ENCODE peak calls at places on chromosome 11, in four cellular contexts. C is endothelial cell of umbilical vein, G is neuronal stem cell, X is A549. F is an unnamed sample.

GRCh38 chr11:69992943-69993694 is 85.0 kb upstream of the ANO1 start:
- DNase-seq in C (no peak), X (no peak), G (no peak), F (peak)

GRCh38 chr11:55726715-55727324 is 46.4 kb upstream of the OR5D13 start:
- DNase-seq in C (no peak), X (no peak), G (no peak), F (no peak)

GRCh38 chr11:109939176-109939810 is 153.9 kb upstream of the ZC3H12C start:
- DNase-seq in X (peak), G (peak), C (peak), F (no peak)

GRCh38 chr11:66932543-66932942 is 25.6 kb downstream of the PC start:
- DNase-seq in G (no peak), X (no peak), C (no peak), F (no peak)

GRCh38 chr11:78841451-78842060 is 266.9 kb upstream of the NARS2 start:
- DNase-seq in G (no peak), C (no peak), X (no peak), F (no peak)

GRCh38 chr11:44066732-44067131 is 662 bp downstream of the ACCS start:
- DNase-seq in G (no peak), C (peak), X (no peak), F (peak)

GRCh38 chr11:111000400-111001090 is 245.0 kb upstream of the POU2AF2 start:
- DNase-seq in X (no peak), C (no peak), G (no peak), F (no peak)

GRCh38 chr11:92317222-92317621 is 92.6 kb downstream of the FAT3 start:
- DNase-seq in X (no peak), G (no peak), C (no peak), F (no peak)

GRCh38 chr11:106998644-106999043 is 19.6 kb downstream of the GUCY1A2 start:
- DNase-seq in X (no peak), C (no peak), G (no peak), F (no peak)

GRCh38 chr11:114317738-114318137 is 21.5 kb downstream of the NNMT start:
- DNase-seq in G (peak), X (no peak), C (peak), F (peak)

GRCh38 chr11:32173435-32173834 is 82.6 kb downstream of the RCN1 start:
- DNase-seq in X (peak), C (peak), G (peak), F (peak)

GRCh38 chr11:85941380-85941973 is 86.3 kb downstream of the CCDC83 start:
- DNase-seq in X (peak), G (peak), C (peak), F (peak)

GRCh38 chr11:32109596-32109995 is 18.7 kb downstream of the RCN1 start:
- DNase-seq in C (no peak), X (no peak), G (no peak), F (no peak)

GRCh38 chr11:22208151-22208858 is 15.4 kb downstream of the ANO5 start:
- DNase-seq in C (no peak), G (no peak), X (no peak), F (no peak)

GRCh38 chr11:45234306-45235006 is 51.7 kb downstream of the SYT13 start:
- DNase-seq in C (no peak), X (no peak), G (no peak), F (peak)

DNA sequence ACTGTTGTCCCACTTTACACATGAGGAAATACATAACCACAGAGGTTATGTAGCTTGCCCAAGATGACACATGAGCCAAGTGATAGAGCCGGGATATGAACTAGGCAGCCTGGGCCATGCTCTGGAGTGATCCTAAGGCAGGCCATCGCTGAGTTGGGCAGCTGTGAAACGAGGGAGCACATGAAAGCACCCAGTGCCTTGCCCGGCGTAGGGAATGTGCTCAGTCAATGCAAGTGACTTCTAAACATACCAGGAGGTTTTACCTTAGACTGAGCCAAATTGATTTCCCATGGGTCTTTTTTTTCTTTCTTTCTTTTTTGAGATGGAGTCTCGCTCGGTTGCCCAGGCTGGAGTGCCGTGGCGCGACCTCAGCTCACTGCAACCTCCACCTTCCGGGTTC is 10.5 kb downstream of the GRIK4 start:
- DNase-seq in X (no peak), C (no peak), G (no peak), F (no peak)
- H3K4me2 ChIP-seq in X (no peak), C (no peak), G (no peak), F (no peak)

DNA sequence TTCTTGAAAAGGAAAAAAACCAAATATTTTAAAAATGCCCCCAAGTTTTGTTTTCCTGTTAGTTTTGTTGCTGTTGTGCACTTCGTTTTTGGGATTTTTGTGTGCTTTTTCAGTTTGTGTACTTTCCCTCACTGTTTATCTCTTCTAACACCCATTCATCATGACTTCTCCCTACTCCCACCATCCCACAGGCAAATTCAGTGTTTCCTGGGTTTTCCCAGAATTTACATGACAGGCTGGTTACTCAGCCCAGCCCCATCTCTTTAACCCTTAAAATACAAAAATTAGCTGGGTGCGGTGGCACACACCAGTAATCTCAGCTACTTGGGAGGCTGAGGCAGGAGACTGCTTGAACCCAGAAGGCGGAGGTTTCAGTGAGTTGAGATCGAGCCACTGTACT is 15.5 kb downstream of the TMEM123 start:
- DNase-seq in G (no peak), C (no peak), X (no peak), F (no peak)
- H3K4me2 ChIP-seq in G (no peak), C (no peak), X (no peak), F (no peak)

DNA sequence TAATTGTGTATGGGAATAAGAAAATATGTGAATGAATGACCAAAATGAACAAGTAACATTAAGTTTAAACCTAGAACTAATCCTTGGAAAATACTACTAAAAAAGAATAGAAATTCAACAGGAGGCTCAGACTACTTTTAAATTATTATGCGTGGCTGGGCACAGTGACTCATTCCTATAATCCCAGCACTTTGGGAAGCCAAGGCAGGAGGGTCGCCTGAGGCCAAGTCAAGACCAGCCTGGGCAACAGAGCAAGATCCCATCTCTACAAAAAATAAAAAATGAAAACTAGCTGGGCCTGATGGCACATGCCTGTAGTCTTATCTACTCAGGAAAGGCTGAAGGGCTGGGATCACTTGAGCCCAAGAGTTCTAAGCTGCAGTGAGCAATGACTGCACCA is 85.4 kb upstream of the CLNS1A start:
- DNase-seq in C (no peak), G (no peak), X (no peak), F (no peak)
- H3K4me2 ChIP-seq in C (no peak), G (no peak), X (no peak), F (no peak)

DNA sequence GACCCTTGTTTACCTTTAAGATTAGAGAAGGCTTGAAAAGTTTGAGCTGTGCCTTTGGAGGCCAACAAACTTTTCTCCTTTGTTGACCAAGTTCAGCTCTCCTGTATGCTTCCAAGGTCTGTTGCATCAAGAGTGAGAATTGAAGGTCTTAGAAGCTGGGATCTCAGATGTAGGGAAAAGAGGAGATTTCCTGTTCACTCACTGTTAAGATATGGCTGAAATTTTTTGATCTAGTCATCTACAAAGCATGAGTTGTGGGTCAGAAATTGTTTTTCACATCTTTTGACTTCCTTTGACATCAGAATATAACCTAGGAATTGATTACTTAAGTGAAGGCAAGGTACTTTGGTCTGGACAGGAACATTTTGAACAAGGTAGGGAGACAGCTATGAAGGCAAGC is 12.1 kb downstream of the OR51B4 start:
- DNase-seq in G (no peak), C (no peak), X (no peak), F (peak)
- H3K4me2 ChIP-seq in G (no peak), C (no peak), X (no peak), F (no peak)

GRCh38 chr11:134071306-134071705 is 2.4 kb downstream of the JAM3 start:
- DNase-seq in X (no peak), C (no peak), G (no peak), F (no peak)

GRCh38 chr11:134071766-134072403 is 3.0 kb downstream of the JAM3 start:
- DNase-seq in G (no peak), C (no peak), X (no peak), F (no peak)

GRCh38 chr11:134074346-134074745 is 5.5 kb downstream of the JAM3 start:
- DNase-seq in G (no peak), C (peak), X (no peak), F (no peak)

GRCh38 chr11:134069996-134070845 is 1.3 kb downstream of the JAM3 start:
- DNase-seq in C (no peak), G (no peak), X (no peak), F (no peak)

DNA sequence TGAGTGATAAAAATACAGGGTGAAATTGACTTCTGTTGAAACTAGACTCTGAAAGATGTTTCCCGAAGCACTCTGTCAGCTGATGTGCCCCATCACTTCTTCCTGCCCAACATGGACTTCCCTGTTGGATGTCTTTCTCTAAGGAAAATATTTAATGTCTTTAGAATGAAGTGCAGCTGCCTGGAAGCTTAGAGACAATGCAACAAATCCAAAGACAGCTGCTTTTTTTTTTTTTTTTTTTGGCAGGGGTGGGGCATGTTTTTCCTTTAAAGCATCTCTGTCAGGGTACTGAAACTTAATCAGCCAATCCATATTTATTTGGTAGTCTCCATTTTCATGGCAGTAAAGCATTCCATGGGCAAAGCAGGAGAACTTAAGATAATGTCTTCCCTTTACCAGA is 5.9 kb downstream of the JAM3 start:
- DNase-seq in C (no peak), G (no peak), X (no peak), F (no peak)
- H3K4me2 ChIP-seq in C (no peak), G (no peak), X (no peak), F (no peak)

DNA sequence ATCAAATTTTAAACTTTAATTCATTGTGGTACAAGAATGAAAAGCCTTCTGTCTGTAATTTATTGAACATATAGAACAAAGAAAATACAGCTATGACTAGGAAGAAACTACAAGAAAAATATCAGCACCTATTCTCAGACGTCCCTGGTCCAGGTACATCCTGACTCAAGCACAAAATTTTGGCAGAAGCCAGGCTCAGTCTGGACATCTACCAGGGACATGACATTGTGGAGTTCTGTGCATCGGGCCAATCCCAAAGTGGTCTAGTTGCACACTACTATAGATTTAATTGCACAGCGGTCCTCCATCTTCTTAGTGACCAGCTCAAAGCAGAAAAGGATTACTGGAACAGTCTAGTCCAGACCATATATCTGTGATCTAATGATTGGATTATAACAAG is 15.7 kb upstream of the CD59 start:
- DNase-seq in G (no peak), C (no peak), X (no peak), F (no peak)
- H3K4me2 ChIP-seq in G (no peak), C (no peak), X (no peak), F (no peak)

GRCh38 chr11:64351136-64351631 is 7.8 kb upstream of the RPS6KA4 start:
- DNase-seq in X (no peak), G (no peak), C (no peak), F (no peak)
- H3K4me2 ChIP-seq in X (no peak), G (no peak), C (no peak), F (no peak)

GRCh38 chr11:4994551-4994950 is at the start of gene OR51L1:
- DNase-seq in C (no peak), X (no peak), G (no peak), F (no peak)

GRCh38 chr11:4991066-4991465 is 3.6 kb upstream of the OR51L1 start:
- DNase-seq in C (no peak), G (no peak), X (no peak), F (no peak)
- H3K4me2 ChIP-seq in C (no peak), G (no peak), X (no peak), F (no peak)

GRCh38 chr11:46722566-46723358 is 3.7 kb downstream of the F2 start:
- DNase-seq in G (no peak), X (no peak), C (no peak), F (peak)

GRCh38 chr11:46719543-46720218 is 668 bp downstream of the F2 start:
- DNase-seq in C (no peak), G (no peak), X (no peak), F (peak)

GRCh38 chr11:46719048-46719542 is at the start of gene F2:
- DNase-seq in C (no peak), X (no peak), G (no peak), F (peak)

GRCh38 chr11:46721286-46721685 is 2.3 kb downstream of the F2 start:
- DNase-seq in X (no peak), C (no peak), G (no peak), F (peak)

DNA sequence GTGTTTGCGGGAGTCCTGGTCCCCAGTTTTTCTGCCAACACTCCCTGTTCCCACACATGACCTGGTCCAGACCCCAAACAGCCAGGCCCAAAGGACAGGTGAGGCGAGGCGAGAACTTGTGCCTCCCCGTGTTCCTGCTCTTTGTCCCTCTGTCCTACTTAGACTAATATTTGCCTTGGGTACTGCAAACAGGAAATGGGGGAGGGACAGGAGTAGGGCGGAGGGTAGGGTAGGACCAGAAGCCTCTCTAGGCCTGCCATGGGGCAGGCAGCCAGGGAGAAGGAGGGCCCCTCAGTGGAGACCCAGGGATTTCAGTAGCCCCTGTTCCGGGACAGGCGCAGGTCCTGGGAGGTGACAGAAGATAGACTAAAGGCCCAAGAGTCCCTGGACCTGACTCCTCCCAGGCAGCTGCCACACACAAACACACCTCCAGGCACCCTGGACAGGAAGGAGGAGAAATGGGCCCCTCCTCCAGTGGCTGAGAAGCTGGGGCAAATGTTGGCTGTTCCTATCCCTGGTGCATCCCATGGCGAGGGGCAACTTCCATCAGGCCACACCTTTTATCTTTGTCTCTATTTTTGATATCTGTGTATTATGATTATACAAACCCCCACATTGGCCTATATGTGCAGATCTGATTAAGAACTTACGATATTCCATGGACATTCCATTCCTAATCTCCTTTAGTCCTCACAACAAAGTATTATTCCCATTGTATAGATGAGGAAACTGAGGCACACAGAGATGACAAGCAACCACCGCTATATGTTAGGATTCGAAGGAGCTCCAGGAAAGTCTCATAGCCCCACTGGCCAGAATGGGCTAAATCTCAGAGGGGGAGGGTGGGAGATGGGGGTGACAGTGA is 626 bp upstream of the F2 start:
- DNase-seq in X (peak), G (no peak), C (no peak), F (peak)
- H3K4me2 ChIP-seq in X (peak), G (no peak), C (no peak), F (no peak)

GRCh38 chr11:123235687-123236261 is 40.7 kb upstream of the CLMP start:
- DNase-seq in G (no peak), X (no peak), C (no peak), F (no peak)
- H3K4me2 ChIP-seq in G (no peak), X (no peak), C (no peak), F (peak)

F was measured in osteoblast.